ENCODE peak calls at places on chromosome 6, in ten cellular contexts. P is Peyer's patch, V is left ventricle myocardium inferior, E is MM.1S, M is upper lobe of right lung, L is Caco-2, X is neural progenitor cell, F is ovary, N is kidney, C is body of pancreas. Z is an unnamed sample. For H3K4me1 and H3K36me3, the result is how much of the 10 kb centered on the place peaks cover.

GRCh38 chr6:125835221-125835744 is 44.5 kb downstream of the NCOA7 start:
- DNase-seq in P (no peak), E (no peak), M (no peak), N (no peak), L (no peak), V (no peak), C (no peak), X (no peak), F (peak), Z (peak)

GRCh38 chr6:12254228-12254627 is 35.9 kb upstream of the EDN1 start:
- DNase-seq in L (no peak), P (no peak), N (no peak), F (no peak), V (no peak), X (no peak), E (no peak), M (no peak), C (no peak), Z (no peak)

GRCh38 chr6:56959094-56959493 is 4.2 kb downstream of the BEND6 start:
- DNase-seq in L (no peak), V (no peak), N (no peak), F (no peak), C (no peak), M (no peak), E (no peak), P (no peak), X (no peak), Z (no peak)

GRCh38 chr6:105560611-105561066 is 157.8 kb upstream of the PREP start:
- DNase-seq in P (no peak), C (no peak), E (no peak), V (no peak), F (no peak), N (no peak), X (no peak), M (no peak), L (no peak), Z (no peak)

GRCh38 chr6:113047148-113047547 is 700.0 kb downstream of the RFPL4B start:
- DNase-seq in N (no peak), M (no peak), F (no peak), E (no peak), C (no peak), L (no peak), V (no peak), P (no peak), X (no peak), Z (no peak)

GRCh38 chr6:151425561-151425960 is 26.4 kb downstream of the RMND1 start:
- DNase-seq in F (no peak), C (no peak), V (no peak), E (no peak), L (no peak), N (no peak), P (no peak), M (no peak), X (no peak), Z (no peak)

GRCh38 chr6:108660251-108660650 is 99.5 kb downstream of the FOXO3 start:
- DNase-seq in M (no peak), V (no peak), N (no peak), X (no peak), E (no peak), P (no peak), L (no peak), F (no peak), C (no peak), Z (no peak)

GRCh38 chr6:19865178-19865577 is 28.0 kb downstream of the ID4 start:
- DNase-seq in E (no peak), V (no peak), L (no peak), F (no peak), X (no peak), N (no peak), M (no peak), C (no peak), P (no peak), Z (no peak)

GRCh38 chr6:100257661-100258395 is 206.9 kb downstream of the SIM1 start:
- DNase-seq in N (no peak), F (no peak), E (no peak), P (no peak), V (no peak), L (peak), M (no peak), C (no peak), X (peak), Z (no peak)

GRCh38 chr6:38160831-38161230 is 341.3 kb downstream of the ZFAND3 start:
- DNase-seq in N (no peak), V (no peak), C (no peak), F (no peak), E (no peak), P (no peak), M (peak), L (no peak), X (no peak), Z (peak)

GRCh38 chr6:24900917-24901697 is 34.7 kb downstream of the RIPOR2 start:
- DNase-seq in F (no peak), C (no peak), P (no peak), X (no peak), V (no peak), L (no peak), M (no peak), E (no peak), N (no peak), Z (no peak)

GRCh38 chr6:33904050-33904827 is 100.4 kb upstream of the MLN start:
- DNase-seq in M (peak), X (peak), V (no peak), L (no peak), P (peak), N (peak), E (peak), C (peak), F (no peak), Z (no peak)

GRCh38 chr6:32867022-32867477 is 13.1 kb downstream of the PSMB9 start:
- DNase-seq in M (no peak), V (no peak), C (no peak), X (no peak), P (no peak), N (no peak), L (no peak), E (peak), F (no peak), Z (no peak)

GRCh38 chr6:38796850-38797249 is 81.7 kb downstream of the DNAH8 start:
- DNase-seq in N (no peak), M (no peak), E (no peak), X (no peak), F (no peak), V (no peak), P (no peak), C (no peak), L (no peak), Z (no peak)

GRCh38 chr6:56226946-56227879 is 20.2 kb downstream of the COL21A1 start:
- DNase-seq in X (no peak), V (no peak), E (no peak), M (no peak), C (no peak), F (no peak), L (no peak), N (no peak), P (no peak), Z (no peak)

GRCh38 chr6:105135056-105135455 is 44.8 kb downstream of the POPDC3 start:
- DNase-seq in M (no peak), E (no peak), L (peak), C (no peak), N (no peak), X (peak), V (no peak), F (no peak), P (no peak), Z (no peak)

GRCh38 chr6:122026572-122027369 is 372.7 kb upstream of the HSF2 start:
- DNase-seq in V (no peak), C (no peak), X (no peak), E (no peak), L (no peak), F (no peak), N (no peak), M (no peak), P (no peak), Z (no peak)

GRCh38 chr6:57316581-57317059 is 810 bp upstream of the PRIM2 start:
- DNase-seq in P (peak), N (peak), F (peak), E (peak), V (peak), X (peak), L (peak), M (peak), C (peak), Z (peak)

GRCh38 chr6:72151742-72152141 is 265.4 kb downstream of the RIMS1 start:
- DNase-seq in L (no peak), P (no peak), X (no peak), C (no peak), E (no peak), F (no peak), N (no peak), M (no peak), V (no peak), Z (no peak)

GRCh38 chr6:98842489-98843180 is 8.3 kb downstream of the POU3F2 start:
- DNase-seq in P (no peak), L (no peak), F (no peak), M (no peak), X (peak), E (no peak), N (no peak), V (no peak), C (no peak), Z (no peak)

GRCh38 chr6:45504947-45505346 is 127.2 kb upstream of the SUPT3H start:
- DNase-seq in X (peak), F (peak), C (peak), M (no peak), P (no peak), N (no peak), L (no peak), V (no peak), E (no peak), Z (no peak)

GRCh38 chr6:75436869-75437268 is 56.7 kb downstream of the FILIP1 start:
- DNase-seq in X (no peak), E (no peak), F (peak), L (no peak), M (no peak), P (no peak), V (peak), C (no peak), N (no peak), Z (peak)

GRCh38 chr6:133568970-133569889 is 319.7 kb upstream of the TCF21 start:
- DNase-seq in L (peak), P (no peak), M (no peak), N (no peak), C (no peak), E (peak), X (peak), F (peak), V (no peak), Z (peak)

GRCh38 chr6:81925201-81925600 is 172.7 kb upstream of the TENT5A start:
- DNase-seq in P (no peak), L (no peak), F (no peak), E (no peak), C (no peak), M (no peak), V (no peak), X (no peak), N (no peak), Z (no peak)

GRCh38 chr6:42239333-42239732 is 21.7 kb upstream of the MRPS10 start:
- DNase-seq in N (peak), P (no peak), F (no peak), E (no peak), V (no peak), C (no peak), X (no peak), L (no peak), M (no peak), Z (no peak)

GRCh38 chr6:77326711-77327110 is 136.6 kb downstream of the HTR1B start:
- DNase-seq in N (no peak), E (no peak), L (no peak), M (no peak), C (no peak), X (no peak), V (no peak), P (no peak), F (no peak), Z (no peak)

GRCh38 chr6:77326029-77326428 is 137.3 kb downstream of the HTR1B start:
- DNase-seq in E (no peak), M (no peak), F (no peak), V (no peak), L (no peak), X (no peak), P (no peak), N (no peak), C (no peak), Z (no peak)

GRCh38 chr6:77322604-77323003 is 140.7 kb downstream of the HTR1B start:
- DNase-seq in E (no peak), F (no peak), M (no peak), C (no peak), P (no peak), V (no peak), N (no peak), X (no peak), L (no peak), Z (no peak)

GRCh38 chr6:77324851-77325250 is 138.4 kb downstream of the HTR1B start:
- DNase-seq in L (no peak), V (no peak), E (no peak), P (no peak), F (no peak), C (no peak), X (no peak), N (no peak), M (no peak), Z (no peak)
- H3K4me1 ChIP-seq in L (under half), V (under half), E (under half), P (under half), F (under half), C (under half), X (under half), N (under half), M (under half), Z (under half)

DNA sequence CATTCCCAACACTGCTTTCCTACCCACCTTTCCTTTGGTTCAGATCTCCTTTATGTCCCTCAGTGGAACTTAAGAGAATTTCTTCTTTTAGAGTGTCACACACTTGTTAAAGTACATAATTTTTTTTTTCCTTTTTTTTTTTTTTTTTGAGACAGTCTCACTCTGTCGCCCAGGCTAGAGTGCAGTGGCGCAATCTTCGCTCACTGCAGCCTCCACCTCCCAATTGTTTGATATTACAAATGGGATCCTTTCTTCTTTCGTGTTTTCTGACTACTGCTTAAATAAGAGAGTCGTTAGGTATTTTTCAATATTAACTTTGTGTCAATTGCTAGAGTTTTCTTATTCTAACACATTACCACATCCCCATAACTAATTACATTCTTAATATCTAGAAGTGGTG is 29.1 kb downstream of the NUP153 start:
- DNase-seq in C (no peak), N (no peak), L (no peak), F (no peak), P (no peak), M (no peak), X (no peak), V (no peak), E (no peak), Z (no peak)
- H3K36me3 ChIP-seq in C (under half), N (under half), L (under half), F (under half), P (under half), M (under half), X (under half), V (under half), E (under half), Z (under half)

GRCh38 chr6:53358440-53359087 is 9.8 kb upstream of the ELOVL5 start:
- DNase-seq in C (no peak), P (peak), V (no peak), E (no peak), N (no peak), X (no peak), L (no peak), F (no peak), M (no peak), Z (no peak)
- H3K4me3 ChIP-seq in C (peak), P (peak), V (peak), E (peak), N (peak), X (peak), L (peak), F (peak), M (peak), Z (peak)

GRCh38 chr6:35046098-35046497 is 95.0 kb downstream of the TCP11 start:
- DNase-seq in V (no peak), C (no peak), F (no peak), N (no peak), E (no peak), L (no peak), P (no peak), M (no peak), X (peak), Z (no peak)
- H3K4me1 ChIP-seq in V (half or more), C (half or more), F (under half), N (under half), E (under half), L (under half), P (under half), M (half or more), X (half or more), Z (half or more)

GRCh38 chr6:111269401-111269970 is 182.2 kb downstream of the SLC16A10 start:
- DNase-seq in P (no peak), E (no peak), M (no peak), V (no peak), X (peak), F (no peak), L (no peak), C (no peak), N (no peak), Z (no peak)

GRCh38 chr6:111263837-111264236 is 176.5 kb downstream of the SLC16A10 start:
- DNase-seq in E (no peak), L (no peak), V (no peak), N (no peak), M (no peak), F (no peak), X (no peak), P (no peak), C (no peak), Z (no peak)

GRCh38 chr6:111265842-111266241 is 178.5 kb downstream of the SLC16A10 start:
- DNase-seq in V (no peak), C (no peak), P (no peak), X (no peak), E (no peak), N (no peak), F (no peak), L (no peak), M (no peak), Z (no peak)

GRCh38 chr6:111270121-111270520 is 182.8 kb downstream of the SLC16A10 start:
- DNase-seq in N (no peak), E (no peak), V (no peak), X (no peak), C (no peak), F (no peak), L (no peak), P (no peak), M (no peak), Z (no peak)

GRCh38 chr6:111267764-111268333 is 180.5 kb downstream of the SLC16A10 start:
- DNase-seq in N (no peak), F (no peak), C (no peak), L (no peak), M (no peak), X (no peak), P (no peak), E (no peak), V (no peak), Z (no peak)
- H3K36me3 ChIP-seq in N (under half), F (under half), C (under half), L (under half), M (under half), X (under half), P (under half), E (under half), V (half or more), Z (under half)

GRCh38 chr6:10532392-10532791 is 11.2 kb downstream of the GCNT2 start:
- DNase-seq in X (no peak), P (no peak), C (no peak), L (no peak), V (no peak), F (no peak), E (no peak), M (no peak), N (no peak), Z (no peak)

GRCh38 chr6:10531513-10531912 is 10.4 kb downstream of the GCNT2 start:
- DNase-seq in X (no peak), L (no peak), F (no peak), V (no peak), E (no peak), M (no peak), C (no peak), N (no peak), P (no peak), Z (no peak)

GRCh38 chr6:10531942-10532341 is 10.8 kb downstream of the GCNT2 start:
- DNase-seq in M (no peak), N (no peak), L (no peak), X (no peak), C (no peak), E (no peak), F (no peak), V (no peak), P (no peak), Z (no peak)

GRCh38 chr6:10528170-10528981 is 7.2 kb downstream of the GCNT2 start:
- DNase-seq in N (no peak), P (peak), M (no peak), V (no peak), L (peak), X (no peak), C (peak), E (peak), F (no peak), Z (no peak)

DNA sequence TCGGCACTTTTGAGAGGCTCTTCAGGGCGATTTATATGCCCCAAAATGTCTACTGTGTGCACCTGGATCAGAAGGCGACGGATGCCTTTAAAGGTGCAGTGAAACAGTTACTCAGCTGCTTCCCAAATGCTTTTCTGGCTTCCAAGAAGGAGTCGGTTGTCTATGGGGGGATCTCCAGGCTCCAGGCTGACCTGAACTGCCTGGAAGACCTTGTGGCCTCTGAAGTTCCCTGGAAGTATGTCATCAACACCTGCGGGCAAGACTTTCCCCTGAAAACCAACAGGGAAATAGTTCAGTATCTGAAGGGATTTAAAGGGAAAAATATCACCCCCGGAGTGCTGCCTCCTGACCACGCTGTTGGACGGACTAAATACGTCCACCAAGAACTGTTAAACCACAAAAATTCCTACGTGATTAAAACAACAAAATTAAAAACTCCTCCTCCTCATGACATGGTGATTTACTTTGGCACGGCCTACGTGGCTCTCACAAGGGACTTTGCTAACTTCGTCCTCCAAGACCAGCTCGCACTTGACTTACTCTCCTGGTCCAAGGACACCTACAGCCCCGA is 8.2 kb downstream of the GCNT2 start:
- DNase-seq in N (no peak), M (no peak), C (peak), F (no peak), P (no peak), V (no peak), X (no peak), L (no peak), E (no peak), Z (no peak)
- H3K4me3 ChIP-seq in N (peak), M (peak), C (no peak), F (peak), P (peak), V (peak), X (no peak), L (peak), E (peak), Z (peak)